ENCODE peak calls at places on chromosome 14, in five cellular contexts. Y, S, U, R and V are unnamed samples.

GRCh38 chr14:98946995-98947394 is 325.0 kb downstream of the BCL11B start:
- DNase-seq in Y (no peak), S (no peak), U (no peak), R (no peak), V (no peak)

GRCh38 chr14:61620130-61620946 is 75.0 kb upstream of the HIF1A start:
- DNase-seq in Y (no peak), S (no peak), U (peak), R (no peak), V (no peak)

GRCh38 chr14:34205799-34206198 is 254.9 kb upstream of the EGLN3 start:
- DNase-seq in Y (no peak), S (no peak), U (no peak), R (no peak), V (no peak)

GRCh38 chr14:61575751-61576150 is 119.6 kb upstream of the HIF1A start:
- DNase-seq in Y (no peak), S (no peak), U (no peak), R (no peak), V (no peak)

GRCh38 chr14:61876362-61877049 is 114.3 kb downstream of the SNAPC1 start:
- DNase-seq in Y (no peak), S (no peak), U (no peak), R (no peak), V (no peak)

GRCh38 chr14:34053666-34054065 is 102.8 kb upstream of the EGLN3 start:
- DNase-seq in Y (no peak), S (no peak), U (peak), R (no peak), V (no peak)

GRCh38 chr14:73191441-73191840 is 45.9 kb upstream of the PAPLN start:
- DNase-seq in Y (no peak), S (no peak), U (no peak), R (no peak), V (no peak)

GRCh38 chr14:95336192-95336760 is 16.6 kb upstream of the CLMN start:
- DNase-seq in Y (no peak), S (no peak), U (no peak), R (no peak), V (no peak)

GRCh38 chr14:79703209-79703608 is 508.1 kb downstream of the DIO2 start:
- DNase-seq in Y (no peak), S (no peak), U (no peak), R (no peak), V (no peak)

GRCh38 chr14:58898655-58899316 is 261.0 kb downstream of the DACT1 start:
- DNase-seq in Y (no peak), S (no peak), U (peak), R (no peak), V (no peak)

GRCh38 chr14:64706119-64706465 is 1.9 kb downstream of the PLEKHG3 start:
- DNase-seq in Y (no peak), S (no peak), U (no peak), R (no peak), V (no peak)

GRCh38 chr14:74619672-74620131 is 7.7 kb upstream of the LTBP2 start:
- DNase-seq in Y (no peak), S (no peak), U (peak), R (no peak), V (peak)

GRCh38 chr14:33799705-33800269 is 151.1 kb downstream of the EGLN3 start:
- DNase-seq in Y (no peak), S (no peak), U (no peak), R (no peak), V (peak)

GRCh38 chr14:68397371-68397779 is 395.5 kb downstream of the ZFP36L1 start:
- DNase-seq in Y (no peak), S (peak), U (no peak), R (no peak), V (peak)

GRCh38 chr14:64704743-64705405 is 650 bp downstream of the PLEKHG3 start:
- DNase-seq in Y (no peak), S (peak), U (no peak), R (peak), V (peak)

GRCh38 chr14:100755649-100756048 is 29.0 kb downstream of the DLK1 start:
- DNase-seq in Y (no peak), S (no peak), U (peak), R (no peak), V (no peak)

GRCh38 chr14:57295261-57295660 is 26.5 kb downstream of the AP5M1 start:
- DNase-seq in Y (no peak), S (no peak), U (no peak), R (no peak), V (no peak)

GRCh38 chr14:95045255-95045701 is 112.1 kb downstream of the DICER1 start:
- DNase-seq in Y (no peak), S (no peak), U (no peak), R (no peak), V (peak)

GRCh38 chr14:49052516-49052915 is 533.7 kb downstream of the RPS29 start:
- DNase-seq in Y (no peak), S (no peak), U (peak), R (no peak), V (no peak)

GRCh38 chr14:94079891-94080605 is 954 bp downstream of the DDX24 start:
- DNase-seq in Y (no peak), S (no peak), U (no peak), R (peak), V (no peak)

GRCh38 chr14:90626550-90626949 is 189.7 kb downstream of the TTC7B start:
- DNase-seq in Y (no peak), S (no peak), U (no peak), R (no peak), V (no peak)

GRCh38 chr14:73427516-73428264 is 30.7 kb downstream of the NUMB start:
- DNase-seq in Y (no peak), S (no peak), U (no peak), R (no peak), V (no peak)

GRCh38 chr14:76426161-76426696 is 50.3 kb downstream of the ESRRB start:
- DNase-seq in Y (no peak), S (no peak), U (no peak), R (no peak), V (no peak)

GRCh38 chr14:104596927-104597351 is 7.6 kb downstream of the TMEM179 start:
- DNase-seq in Y (no peak), S (no peak), U (no peak), R (no peak), V (peak)

GRCh38 chr14:89417469-89418225 is 614 bp upstream of the FOXN3 start:
- DNase-seq in Y (no peak), S (peak), U (no peak), R (peak), V (peak)

GRCh38 chr14:31269599-31270195 is 62.1 kb upstream of the HECTD1 start:
- DNase-seq in Y (no peak), S (no peak), U (no peak), R (no peak), V (no peak)

GRCh38 chr14:82366803-82367202 is 833.1 kb upstream of the SEL1L start:
- DNase-seq in Y (no peak), S (no peak), U (no peak), R (no peak), V (no peak)

GRCh38 chr14:50045039-50045711 is 71.2 kb downstream of the VCPKMT start:
- DNase-seq in Y (peak), S (peak), U (peak), R (peak), V (peak)

GRCh38 chr14:101584049-101584859 is 23.0 kb downstream of the DIO3 start:
- DNase-seq in Y (no peak), S (no peak), U (no peak), R (no peak), V (peak)

GRCh38 chr14:64801800-64802199 is 77.9 kb downstream of the SPTB start:
- DNase-seq in Y (no peak), S (peak), U (peak), R (no peak), V (no peak)